ENCODE peak calls at places on chromosomes 13 and 19, in five cellular contexts. S is psoas muscle; B is pancreas; H is activated CD4-positive, alpha-beta T cell treated with anti-CD3 and anti-CD28 coated beads, Interleukin-2, amount 10 ng/mL, durations not matched to agents 7 days and 5 days; X is M059J. V is an unnamed sample.

GRCh38 chr13:66225071-66225470 is 1005.1 kb downstream of the PCDH9 start:
- DNase-seq in H (no peak), B (no peak), X (no peak), S (no peak), V (no peak)

GRCh38 chr13:88979465-88980180 is 1308.5 kb downstream of the SLITRK5 start:
- DNase-seq in X (no peak), S (no peak), H (peak; percentile 7), B (no peak), V (no peak)

GRCh38 chr19:574658-575526 is 2.5 kb downstream of the BSG start:
- DNase-seq in H (no peak), B (peak; percentile 30), S (no peak), X (peak; percentile 60), V (no peak)

GRCh38 chr19:16342002-16342715 is 17.5 kb downstream of the KLF2 start:
- DNase-seq in S (no peak), B (no peak), H (peak; percentile 47), X (peak; percentile 72), V (peak; percentile 11)

GRCh38 chr19:8515317-8515716 is 1.4 kb upstream of the ZNF414 start:
- DNase-seq in S (no peak), H (peak; percentile 86), B (no peak), X (no peak), V (peak; percentile 23)

GRCh38 chr19:49614096-49614857 is 23.3 kb downstream of the PRR12 start:
- DNase-seq in H (no peak), S (no peak), B (no peak), X (peak; percentile 94), V (peak; percentile 34)

GRCh38 chr19:50510700-50511068 is 307 bp downstream of the JOSD2 start:
- DNase-seq in S (no peak), H (no peak), X (no peak), B (no peak), V (no peak)

GRCh38 chr19:39341122-39341719 is 1.0 kb upstream of the SAMD4B start:
- DNase-seq in S (peak; percentile 61), B (peak; percentile 25), X (no peak), H (peak; percentile 26), V (no peak)

GRCh38 chr19:8593931-8594330 is 16.6 kb downstream of the ADAMTS10 start:
- DNase-seq in B (no peak), H (no peak), S (no peak), X (no peak), V (no peak)

GRCh38 chr19:1929051-1929742 is 11.8 kb upstream of the CSNK1G2 start:
- DNase-seq in X (peak; percentile 74), H (peak; percentile 83), B (peak; percentile 61), S (peak; percentile 88), V (peak; percentile 43)

GRCh38 chr13:39618546-39618945 is 15.6 kb upstream of the LHFPL6 start:
- DNase-seq in S (no peak), B (no peak), H (no peak), X (peak; percentile 18), V (no peak)

GRCh38 chr19:9995999-9996398 is 14.3 kb downstream of the COL5A3 start:
- DNase-seq in S (no peak), H (no peak), X (no peak), B (no peak), V (no peak)

V was measured in NK-92 treated with Interleukin-12 subunit alpha and Interleukin-12 subunit beta, amount 100 ng/mL, for 24 hours.